ENCODE peak calls at places on chromosome 13, in eight cellular contexts. One of them, this sample, is unnamed.

GRCh38 chr13:106986687-106987434 is 418.9 kb upstream of the ARGLU1 start:
- DNase-seq in choroid plexus epithelial cell: peak
- DNase-seq in fibroblast of lung: no peak
- DNase-seq in AG09309: no peak
- DNase-seq in RWPE2: no peak
- DNase-seq in cardiac fibroblast: no peak
- DNase-seq in heart left ventricle: no peak
- DNase-seq in colonic mucosa: no peak
- DNase-seq in this sample: no peak

GRCh38 chr13:113066142-113066455 is 39.5 kb upstream of the F7 start:
- DNase-seq in fibroblast of lung: no peak
- DNase-seq in heart left ventricle: no peak
- DNase-seq in AG09309: no peak
- DNase-seq in RWPE2: no peak
- DNase-seq in colonic mucosa: no peak
- DNase-seq in cardiac fibroblast: no peak
- DNase-seq in choroid plexus epithelial cell: no peak
- DNase-seq in this sample: no peak

GRCh38 chr13:45255253-45255987 is 54.6 kb upstream of the KCTD4 start:
- DNase-seq in colonic mucosa: no peak
- DNase-seq in fibroblast of lung: no peak
- DNase-seq in AG09309: no peak
- DNase-seq in RWPE2: no peak
- DNase-seq in heart left ventricle: no peak
- DNase-seq in choroid plexus epithelial cell: no peak
- DNase-seq in cardiac fibroblast: no peak
- DNase-seq in this sample: no peak

GRCh38 chr13:77857810-77858209 is 60.8 kb downstream of the EDNRB start:
- DNase-seq in fibroblast of lung: peak
- DNase-seq in cardiac fibroblast: no peak
- DNase-seq in heart left ventricle: no peak
- DNase-seq in AG09309: no peak
- DNase-seq in choroid plexus epithelial cell: no peak
- DNase-seq in colonic mucosa: no peak
- DNase-seq in RWPE2: no peak
- DNase-seq in this sample: no peak

GRCh38 chr13:33303885-33304284 is 18.3 kb upstream of the STARD13 start:
- DNase-seq in heart left ventricle: no peak
- DNase-seq in AG09309: no peak
- DNase-seq in colonic mucosa: no peak
- DNase-seq in choroid plexus epithelial cell: peak
- DNase-seq in cardiac fibroblast: peak
- DNase-seq in fibroblast of lung: peak
- DNase-seq in RWPE2: no peak
- DNase-seq in this sample: peak

GRCh38 chr13:41457589-41458186 is 338 bp downstream of the RGCC start:
- DNase-seq in cardiac fibroblast: no peak
- DNase-seq in RWPE2: no peak
- DNase-seq in colonic mucosa: peak
- DNase-seq in heart left ventricle: peak
- DNase-seq in choroid plexus epithelial cell: no peak
- DNase-seq in AG09309: no peak
- DNase-seq in fibroblast of lung: no peak
- DNase-seq in this sample: no peak

GRCh38 chr13:110912651-110913051 is 2.2 kb downstream of the ANKRD10 start:
- DNase-seq in choroid plexus epithelial cell: peak
- DNase-seq in heart left ventricle: no peak
- DNase-seq in AG09309: no peak
- DNase-seq in fibroblast of lung: peak
- DNase-seq in colonic mucosa: no peak
- DNase-seq in cardiac fibroblast: peak
- DNase-seq in RWPE2: no peak
- DNase-seq in this sample: peak

GRCh38 chr13:80173224-80173623 is 167.7 kb downstream of the SPRY2 start:
- DNase-seq in cardiac fibroblast: no peak
- DNase-seq in heart left ventricle: no peak
- DNase-seq in choroid plexus epithelial cell: no peak
- DNase-seq in RWPE2: no peak
- DNase-seq in fibroblast of lung: no peak
- DNase-seq in colonic mucosa: peak
- DNase-seq in AG09309: no peak
- DNase-seq in this sample: no peak

GRCh38 chr13:27339299-27339698 is 68.7 kb downstream of the RASL11A start:
- DNase-seq in AG09309: no peak
- DNase-seq in RWPE2: no peak
- DNase-seq in cardiac fibroblast: peak
- DNase-seq in heart left ventricle: no peak
- DNase-seq in colonic mucosa: peak
- DNase-seq in fibroblast of lung: peak
- DNase-seq in choroid plexus epithelial cell: peak
- DNase-seq in this sample: peak

GRCh38 chr13:32642316-32642715 is 56.1 kb downstream of the PDS5B start:
- DNase-seq in choroid plexus epithelial cell: no peak
- DNase-seq in fibroblast of lung: no peak
- DNase-seq in cardiac fibroblast: no peak
- DNase-seq in heart left ventricle: no peak
- DNase-seq in AG09309: no peak
- DNase-seq in RWPE2: no peak
- DNase-seq in colonic mucosa: no peak
- DNase-seq in this sample: no peak

GRCh38 chr13:80374453-80374852 is 33.5 kb upstream of the SPRY2 start:
- DNase-seq in colonic mucosa: no peak
- DNase-seq in heart left ventricle: peak
- DNase-seq in fibroblast of lung: no peak
- DNase-seq in choroid plexus epithelial cell: no peak
- DNase-seq in cardiac fibroblast: no peak
- DNase-seq in AG09309: no peak
- DNase-seq in RWPE2: no peak
- DNase-seq in this sample: peak

GRCh38 chr13:64165826-64166225 is 2750.2 kb upstream of the PCDH20 start:
- DNase-seq in fibroblast of lung: no peak
- DNase-seq in colonic mucosa: no peak
- DNase-seq in cardiac fibroblast: no peak
- DNase-seq in RWPE2: no peak
- DNase-seq in heart left ventricle: no peak
- DNase-seq in AG09309: no peak
- DNase-seq in choroid plexus epithelial cell: no peak
- DNase-seq in this sample: no peak

GRCh38 chr13:79703772-79704171 is 222.8 kb downstream of the NDFIP2 start:
- DNase-seq in RWPE2: no peak
- DNase-seq in heart left ventricle: no peak
- DNase-seq in fibroblast of lung: no peak
- DNase-seq in AG09309: no peak
- DNase-seq in colonic mucosa: no peak
- DNase-seq in cardiac fibroblast: no peak
- DNase-seq in choroid plexus epithelial cell: no peak
- DNase-seq in this sample: no peak

DNA sequence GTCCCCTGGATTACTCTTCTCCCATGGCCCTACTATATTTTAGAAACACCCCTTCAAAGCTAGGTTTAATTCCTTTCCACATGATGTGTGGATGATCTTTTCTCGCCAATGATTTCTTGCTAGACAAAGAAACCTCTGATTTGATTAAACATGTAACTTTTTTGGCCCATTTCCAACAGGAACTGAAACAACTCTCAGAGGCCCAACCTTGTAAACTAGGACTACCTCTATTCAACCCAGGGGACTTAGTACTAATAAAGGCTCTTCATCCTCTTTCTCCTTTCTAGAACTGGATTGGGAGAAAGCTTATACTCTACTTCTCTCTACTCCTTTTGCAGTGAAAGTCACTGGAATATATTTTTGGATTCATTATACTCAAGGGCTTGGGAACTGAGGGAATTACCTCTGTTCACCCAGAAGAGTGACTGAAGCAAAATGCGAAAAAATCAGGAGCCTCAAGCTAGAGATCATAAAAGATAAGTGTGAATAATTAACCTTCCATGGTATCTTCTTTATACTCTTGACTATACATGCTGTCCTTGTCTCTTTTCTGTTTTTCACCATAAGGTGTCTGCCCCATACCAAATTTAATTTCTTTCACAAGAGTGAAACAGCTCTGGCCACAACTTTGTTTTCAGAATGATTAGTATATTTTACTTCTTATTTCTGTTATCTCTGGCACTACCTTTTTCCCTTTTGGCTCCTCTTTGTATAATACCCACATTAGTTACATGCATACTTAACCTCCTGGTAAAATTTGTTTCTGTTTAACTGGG is 977.6 kb downstream of the SLITRK5 start:
- DNase-seq in choroid plexus epithelial cell: no peak
- DNase-seq in AG09309: no peak
- DNase-seq in RWPE2: no peak
- DNase-seq in fibroblast of lung: no peak
- DNase-seq in cardiac fibroblast: no peak
- DNase-seq in colonic mucosa: no peak
- DNase-seq in heart left ventricle: no peak
- DNase-seq in this sample: no peak
- H3K4me3 ChIP-seq in choroid plexus epithelial cell: no peak
- H3K4me3 ChIP-seq in AG09309: no peak
- H3K4me3 ChIP-seq in RWPE2: no peak
- H3K4me3 ChIP-seq in fibroblast of lung: no peak
- H3K4me3 ChIP-seq in cardiac fibroblast: no peak
- H3K4me3 ChIP-seq in colonic mucosa: no peak
- H3K4me3 ChIP-seq in heart left ventricle: no peak
- H3K4me3 ChIP-seq in this sample: no peak

DNA sequence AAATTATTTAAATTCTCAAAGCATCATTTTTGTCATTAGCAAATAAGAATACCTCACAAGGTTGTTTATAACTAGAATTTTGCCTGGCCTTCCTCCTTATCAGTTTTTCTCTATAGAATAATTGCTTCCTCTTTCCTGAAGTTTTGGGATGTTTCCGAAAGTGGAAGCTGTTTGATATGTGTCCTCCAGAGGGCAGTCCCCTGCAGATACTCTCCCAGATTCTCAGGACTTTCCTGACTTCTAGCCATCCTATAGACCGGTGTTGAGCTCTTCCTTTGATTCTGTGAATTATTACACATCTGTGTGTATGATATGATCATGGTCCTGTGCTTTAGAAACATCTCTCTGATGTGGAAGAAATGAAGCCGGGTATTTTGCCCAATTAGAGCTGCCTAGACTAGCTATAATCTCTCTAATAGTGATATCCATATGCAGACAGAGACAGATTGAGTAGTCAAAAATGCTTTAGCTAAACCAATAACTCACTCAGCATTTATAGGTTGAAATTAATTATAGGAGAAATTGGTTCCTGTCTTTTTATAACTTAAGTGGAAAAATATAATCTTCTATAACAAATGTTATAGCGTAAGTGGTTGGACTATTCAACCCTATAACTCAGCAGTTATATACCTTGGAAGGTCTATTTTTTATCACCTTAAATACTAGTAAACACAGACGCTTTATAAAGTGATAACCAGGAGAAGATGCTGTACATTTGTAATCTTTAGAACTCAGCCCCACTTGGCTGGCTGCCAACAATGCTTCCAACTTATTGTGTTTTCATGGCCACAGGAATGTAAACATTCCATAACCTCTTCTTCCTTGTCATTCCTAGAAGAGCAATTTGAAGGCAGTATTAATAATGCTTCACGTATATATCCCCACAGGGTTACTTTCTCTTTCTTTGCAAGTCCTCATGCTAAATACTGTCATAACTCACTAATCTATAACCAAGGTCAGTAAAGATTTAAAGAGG is 201.0 kb upstream of the RXFP2 start:
- DNase-seq in colonic mucosa: peak
- DNase-seq in heart left ventricle: no peak
- DNase-seq in RWPE2: peak
- DNase-seq in AG09309: no peak
- DNase-seq in fibroblast of lung: peak
- DNase-seq in choroid plexus epithelial cell: peak
- DNase-seq in cardiac fibroblast: peak
- DNase-seq in this sample: peak
- TF ChIP-seq CTCF in colonic mucosa: peak
- TF ChIP-seq CTCF in heart left ventricle: peak
- TF ChIP-seq CTCF in RWPE2: peak
- TF ChIP-seq CTCF in AG09309: peak
- TF ChIP-seq CTCF in fibroblast of lung: peak
- TF ChIP-seq CTCF in choroid plexus epithelial cell: peak
- TF ChIP-seq CTCF in cardiac fibroblast: peak
- TF ChIP-seq CTCF in this sample: peak

DNA sequence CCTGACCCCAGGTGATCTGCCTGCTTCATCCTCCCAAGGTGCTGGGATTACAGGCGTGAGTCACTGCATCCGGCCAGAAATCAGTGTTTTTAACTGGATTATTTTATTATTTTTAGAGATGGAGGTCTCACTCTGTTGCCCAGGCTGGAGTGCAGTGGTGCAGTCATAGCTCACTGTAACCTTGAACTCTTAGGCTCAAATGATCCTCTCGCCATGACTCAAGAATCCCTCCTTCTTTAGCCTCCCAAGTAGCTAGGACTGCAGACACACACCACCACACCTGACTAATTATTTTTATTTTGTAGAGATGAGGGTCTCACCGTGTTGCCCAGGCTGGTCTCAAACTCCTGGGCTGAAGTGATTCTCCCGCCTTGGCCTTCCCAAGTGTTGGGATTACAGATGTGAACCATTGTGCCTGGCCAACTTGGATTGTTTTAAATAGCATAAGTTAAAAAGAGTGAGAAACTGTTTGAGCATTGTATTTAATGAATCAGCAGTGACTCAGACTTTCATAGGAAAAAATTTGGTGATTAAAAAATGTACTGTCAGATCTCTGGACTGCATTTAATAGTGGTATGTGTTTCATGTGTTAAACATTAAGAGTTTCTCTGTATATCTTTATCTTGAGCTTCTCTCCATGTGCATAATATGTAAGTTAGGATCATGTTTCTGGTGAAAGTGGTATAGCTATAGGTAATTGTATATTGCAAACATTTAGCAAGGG is 121.1 kb downstream of the PCCA start:
- DNase-seq in colonic mucosa: no peak
- DNase-seq in choroid plexus epithelial cell: peak
- DNase-seq in heart left ventricle: no peak
- DNase-seq in RWPE2: no peak
- DNase-seq in fibroblast of lung: peak
- DNase-seq in AG09309: no peak
- DNase-seq in cardiac fibroblast: peak
- DNase-seq in this sample: peak
- H3K4me3 ChIP-seq in colonic mucosa: no peak
- H3K4me3 ChIP-seq in choroid plexus epithelial cell: no peak
- H3K4me3 ChIP-seq in heart left ventricle: no peak
- H3K4me3 ChIP-seq in RWPE2: no peak
- H3K4me3 ChIP-seq in fibroblast of lung: no peak
- H3K4me3 ChIP-seq in AG09309: no peak
- H3K4me3 ChIP-seq in cardiac fibroblast: no peak
- H3K4me3 ChIP-seq in this sample: no peak

DNA sequence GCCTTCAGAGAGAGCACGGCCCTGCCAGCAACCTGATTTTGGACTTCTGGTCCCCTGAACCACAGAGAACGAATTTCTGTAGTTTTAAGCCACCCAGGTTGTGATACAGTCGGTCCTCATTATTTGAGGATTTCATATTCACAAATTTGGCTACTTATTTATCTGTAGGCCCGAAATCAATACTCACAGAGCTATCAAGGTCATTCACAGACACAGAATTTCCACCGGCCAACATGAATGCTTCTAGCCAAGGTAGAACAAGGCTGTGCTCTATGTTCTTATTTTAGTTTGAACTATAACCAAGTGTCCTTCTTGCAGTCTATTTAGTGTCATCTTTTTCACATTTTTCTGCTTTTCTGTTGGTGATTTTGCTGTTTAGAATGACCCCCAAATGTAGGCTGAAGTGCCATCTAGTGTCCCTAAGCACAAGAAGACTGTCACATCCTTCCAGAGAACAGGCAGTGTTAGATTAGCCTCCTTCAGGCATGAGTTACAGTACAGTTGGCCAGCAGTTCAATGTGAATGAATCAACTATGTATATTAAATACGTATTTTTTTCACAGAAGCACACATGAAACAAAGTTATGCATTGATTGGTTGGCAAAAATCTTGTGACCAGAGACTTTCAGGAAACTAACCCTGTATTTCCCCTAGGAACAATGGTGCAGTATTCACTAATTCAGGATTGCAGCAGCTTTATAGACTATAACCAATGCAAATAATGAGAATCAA is 63.5 kb downstream of the C13orf42 start:
- DNase-seq in cardiac fibroblast: no peak
- DNase-seq in fibroblast of lung: no peak
- DNase-seq in heart left ventricle: no peak
- DNase-seq in colonic mucosa: no peak
- DNase-seq in AG09309: no peak
- DNase-seq in RWPE2: no peak
- DNase-seq in choroid plexus epithelial cell: no peak
- DNase-seq in this sample: no peak
- TF ChIP-seq CTCF in cardiac fibroblast: no peak
- TF ChIP-seq CTCF in fibroblast of lung: no peak
- TF ChIP-seq CTCF in heart left ventricle: no peak
- TF ChIP-seq CTCF in colonic mucosa: no peak
- TF ChIP-seq CTCF in AG09309: no peak
- TF ChIP-seq CTCF in RWPE2: no peak
- TF ChIP-seq CTCF in choroid plexus epithelial cell: no peak
- TF ChIP-seq CTCF in this sample: no peak

This sample was measured in fibroblast of the aortic adventitia.